ENCODE peak calls at places on chromosomes 16 and 17, in seven cellular contexts. M is stimulated activated naive CD4-positive, alpha-beta T cell treated with Interleukin-2 at 50 U/mL for 16 hours; U is activated CD8-positive, alpha-beta T cell treated with anti-CD3 and anti-CD28 coated beads, Interleukin-2, amount 10 ng/mL, durations not matched to agents 7 days and 5 days; I is central memory CD4-positive, alpha-beta T cell; W is hypothalamus; K is T-helper 2 cell; X is gastrocnemius medialis. N is an unnamed sample.

GRCh38 chr16:80540516-80541305 is at the start of gene DYNLRB2:
- DNase-seq in M (peak; percentile 86), U (peak; percentile 94), I (peak; percentile 94), W (peak; percentile 92), K (peak; percentile 86), X (peak; percentile 71), N (peak; percentile 75)

GRCh38 chr16:2786061-2786825 is 1.1 kb downstream of the PRSS33 start:
- DNase-seq in M (no peak), U (no peak), I (no peak), W (no peak), K (no peak), X (no peak), N (no peak)

GRCh38 chr16:19014456-19014855 is 30.7 kb downstream of the TMC7 start:
- DNase-seq in M (no peak), U (no peak), I (no peak), W (no peak), K (no peak), X (no peak), N (no peak)

GRCh38 chr16:12508054-12508453 is 295.6 kb downstream of the CPPED1 start:
- DNase-seq in M (no peak), U (no peak), I (no peak), W (no peak), K (no peak), X (no peak), N (no peak)

GRCh38 chr16:2511128-2511785 is 2.5 kb upstream of the ATP6V0C start:
- DNase-seq in M (no peak), U (no peak), I (no peak), W (no peak), K (no peak), X (no peak), N (no peak)

GRCh38 chr16:67708368-67708771 is 10.7 kb downstream of the GFOD2 start:
- DNase-seq in M (no peak), U (no peak), I (no peak), W (no peak), K (no peak), X (peak; percentile 50), N (no peak)

GRCh38 chr16:54657058-54657708 is 273.5 kb upstream of the IRX5 start:
- DNase-seq in M (no peak), U (no peak), I (no peak), W (no peak), K (no peak), X (no peak), N (no peak)

GRCh38 chr17:63932008-63932561 is at the start of gene CD79B:
- DNase-seq in M (peak; percentile 53), U (peak; percentile 54), I (peak; percentile 25), W (no peak), K (no peak), X (no peak), N (no peak)

GRCh38 chr17:68353121-68353521 is 61.8 kb downstream of the ARSG start:
- DNase-seq in M (no peak), U (no peak), I (peak; percentile 43), W (no peak), K (no peak), X (no peak), N (no peak)

GRCh38 chr17:70110443-70110880 is 35.4 kb downstream of the KCNJ16 start:
- DNase-seq in M (no peak), U (no peak), I (no peak), W (no peak), K (no peak), X (no peak), N (no peak)

GRCh38 chr17:77882481-77883212 is 75.9 kb upstream of the TNRC6C start:
- DNase-seq in M (peak; percentile 75), U (peak; percentile 92), I (peak; percentile 96), W (no peak), K (peak; percentile 81), X (no peak), N (no peak)

GRCh38 chr16:11759997-11760396 is 17.3 kb upstream of the TXNDC11 start:
- DNase-seq in M (no peak), U (no peak), I (no peak), W (no peak), K (no peak), X (no peak), N (no peak)

GRCh38 chr16:54366005-54366634 is 79.5 kb upstream of the IRX3 start:
- DNase-seq in M (no peak), U (no peak), I (no peak), W (no peak), K (no peak), X (no peak), N (no peak)

GRCh38 chr16:27511657-27512056 is 38.1 kb downstream of the GTF3C1 start:
- DNase-seq in M (no peak), U (no peak), I (no peak), W (peak; percentile 44), K (no peak), X (no peak), N (no peak)

GRCh38 chr16:15032547-15033308 is 23.1 kb downstream of the NTAN1 start:
- DNase-seq in M (no peak), U (no peak), I (peak; percentile 27), W (no peak), K (no peak), X (no peak), N (no peak)

GRCh38 chr17:66172144-66172543 is 19.8 kb downstream of the CEP112 start:
- DNase-seq in M (no peak), U (no peak), I (no peak), W (no peak), K (no peak), X (no peak), N (no peak)

GRCh38 chr17:45431531-45432404 is 902 bp downstream of the ARHGAP27 start:
- DNase-seq in M (peak; percentile 70), U (peak; percentile 92), I (peak; percentile 53), W (no peak), K (peak; percentile 69), X (peak; percentile 21), N (peak; percentile 22)

GRCh38 chr17:37701424-37702020 is 43.3 kb downstream of the HNF1B start:
- DNase-seq in M (no peak), U (peak; percentile 65), I (peak; percentile 1), W (no peak), K (no peak), X (no peak), N (no peak)

GRCh38 chr16:3459401-3460090 is 16.1 kb downstream of the NAA60 start:
- DNase-seq in M (no peak), U (peak; percentile 57), I (no peak), W (no peak), K (no peak), X (no peak), N (no peak)

N was measured in NCI-H1092 treated with DMSO at 0.1 percent for 48 hours.